ENCODE peak calls at places on chromosomes 5 and 9, in ten cellular contexts. One of them, this sample, is unnamed.

GRCh38 chr9:104993291-104993963 is 65.5 kb upstream of the ABCA1 start:
- DNase-seq in MM.1S: no peak
- DNase-seq in heart left ventricle: peak; percentile 94
- DNase-seq in fibroblast of lung: peak; percentile 91
- DNase-seq in adipocyte: peak; percentile 49
- DNase-seq in GM23248: peak; percentile 85
- DNase-seq in tibial nerve: peak; percentile 65
- DNase-seq in cardiac muscle cell: peak; percentile 91
- DNase-seq in bronchial epithelial cell: no peak
- DNase-seq in kidney epithelial cell: no peak
- DNase-seq in this sample: peak; percentile 87

GRCh38 chr5:1187234-1187949 is 14.0 kb upstream of the SLC6A19 start:
- DNase-seq in heart left ventricle: no peak
- DNase-seq in fibroblast of lung: no peak
- DNase-seq in GM23248: no peak
- DNase-seq in kidney epithelial cell: no peak
- DNase-seq in adipocyte: no peak
- DNase-seq in bronchial epithelial cell: no peak
- DNase-seq in cardiac muscle cell: no peak
- DNase-seq in MM.1S: no peak
- DNase-seq in tibial nerve: no peak
- DNase-seq in this sample: peak; percentile 4

GRCh38 chr9:114348261-114348905 is 18.7 kb downstream of the ORM2 start:
- DNase-seq in kidney epithelial cell: no peak
- DNase-seq in MM.1S: no peak
- DNase-seq in adipocyte: no peak
- DNase-seq in bronchial epithelial cell: no peak
- DNase-seq in GM23248: no peak
- DNase-seq in heart left ventricle: no peak
- DNase-seq in fibroblast of lung: no peak
- DNase-seq in cardiac muscle cell: no peak
- DNase-seq in tibial nerve: no peak
- DNase-seq in this sample: no peak

GRCh38 chr9:35842020-35842745 is 13.2 kb downstream of the TMEM8B start:
- DNase-seq in kidney epithelial cell: no peak
- DNase-seq in heart left ventricle: no peak
- DNase-seq in bronchial epithelial cell: no peak
- DNase-seq in adipocyte: no peak
- DNase-seq in fibroblast of lung: no peak
- DNase-seq in tibial nerve: no peak
- DNase-seq in GM23248: peak; percentile 50
- DNase-seq in MM.1S: no peak
- DNase-seq in cardiac muscle cell: no peak
- DNase-seq in this sample: no peak

GRCh38 chr5:39256472-39256871 is 37.1 kb upstream of the FYB1 start:
- DNase-seq in tibial nerve: no peak
- DNase-seq in bronchial epithelial cell: peak; percentile 97
- DNase-seq in fibroblast of lung: peak; percentile 78
- DNase-seq in MM.1S: no peak
- DNase-seq in heart left ventricle: no peak
- DNase-seq in GM23248: peak; percentile 89
- DNase-seq in adipocyte: peak; percentile 82
- DNase-seq in cardiac muscle cell: peak; percentile 70
- DNase-seq in kidney epithelial cell: peak; percentile 68
- DNase-seq in this sample: no peak

GRCh38 chr5:128349044-128349629 is 188.9 kb downstream of the FBN2 start:
- DNase-seq in bronchial epithelial cell: peak; percentile 96
- DNase-seq in kidney epithelial cell: peak; percentile 16
- DNase-seq in GM23248: no peak
- DNase-seq in adipocyte: no peak
- DNase-seq in cardiac muscle cell: no peak
- DNase-seq in MM.1S: no peak
- DNase-seq in fibroblast of lung: peak; percentile 31
- DNase-seq in heart left ventricle: no peak
- DNase-seq in tibial nerve: no peak
- DNase-seq in this sample: no peak

GRCh38 chr5:173310861-173311515 is 17.2 kb downstream of the STC2 start:
- DNase-seq in tibial nerve: no peak
- DNase-seq in fibroblast of lung: peak; percentile 46
- DNase-seq in cardiac muscle cell: peak; percentile 81
- DNase-seq in GM23248: peak; percentile 63
- DNase-seq in adipocyte: peak; percentile 62
- DNase-seq in kidney epithelial cell: no peak
- DNase-seq in MM.1S: no peak
- DNase-seq in bronchial epithelial cell: no peak
- DNase-seq in heart left ventricle: peak; percentile 62
- DNase-seq in this sample: no peak

GRCh38 chr9:118271331-118271730 is 567.1 kb downstream of the TLR4 start:
- DNase-seq in kidney epithelial cell: no peak
- DNase-seq in fibroblast of lung: peak; percentile 47
- DNase-seq in cardiac muscle cell: no peak
- DNase-seq in adipocyte: no peak
- DNase-seq in GM23248: no peak
- DNase-seq in heart left ventricle: no peak
- DNase-seq in tibial nerve: no peak
- DNase-seq in bronchial epithelial cell: no peak
- DNase-seq in MM.1S: no peak
- DNase-seq in this sample: no peak

GRCh38 chr9:93286252-93287188 is 102.6 kb downstream of the WNK2 start:
- DNase-seq in bronchial epithelial cell: no peak
- DNase-seq in GM23248: no peak
- DNase-seq in fibroblast of lung: no peak
- DNase-seq in MM.1S: peak; percentile 95
- DNase-seq in kidney epithelial cell: no peak
- DNase-seq in tibial nerve: no peak
- DNase-seq in heart left ventricle: no peak
- DNase-seq in adipocyte: no peak
- DNase-seq in cardiac muscle cell: no peak
- DNase-seq in this sample: no peak

GRCh38 chr9:93287189-93287552 is 103.2 kb downstream of the WNK2 start:
- DNase-seq in tibial nerve: no peak
- DNase-seq in adipocyte: no peak
- DNase-seq in cardiac muscle cell: no peak
- DNase-seq in bronchial epithelial cell: no peak
- DNase-seq in MM.1S: no peak
- DNase-seq in heart left ventricle: no peak
- DNase-seq in fibroblast of lung: no peak
- DNase-seq in kidney epithelial cell: no peak
- DNase-seq in GM23248: no peak
- DNase-seq in this sample: no peak

GRCh38 chr9:93287593-93287992 is 103.7 kb downstream of the WNK2 start:
- DNase-seq in kidney epithelial cell: no peak
- DNase-seq in GM23248: no peak
- DNase-seq in bronchial epithelial cell: no peak
- DNase-seq in MM.1S: no peak
- DNase-seq in fibroblast of lung: no peak
- DNase-seq in tibial nerve: no peak
- DNase-seq in heart left ventricle: no peak
- DNase-seq in cardiac muscle cell: no peak
- DNase-seq in adipocyte: no peak
- DNase-seq in this sample: no peak

GRCh38 chr9:93288891-93289883 is 105.2 kb downstream of the WNK2 start:
- DNase-seq in heart left ventricle: no peak
- DNase-seq in tibial nerve: no peak
- DNase-seq in cardiac muscle cell: peak; percentile 45
- DNase-seq in bronchial epithelial cell: peak; percentile 65
- DNase-seq in fibroblast of lung: peak; percentile 50
- DNase-seq in adipocyte: peak; percentile 43
- DNase-seq in MM.1S: no peak
- DNase-seq in GM23248: peak; percentile 60
- DNase-seq in kidney epithelial cell: peak; percentile 76
- DNase-seq in this sample: no peak

DNA sequence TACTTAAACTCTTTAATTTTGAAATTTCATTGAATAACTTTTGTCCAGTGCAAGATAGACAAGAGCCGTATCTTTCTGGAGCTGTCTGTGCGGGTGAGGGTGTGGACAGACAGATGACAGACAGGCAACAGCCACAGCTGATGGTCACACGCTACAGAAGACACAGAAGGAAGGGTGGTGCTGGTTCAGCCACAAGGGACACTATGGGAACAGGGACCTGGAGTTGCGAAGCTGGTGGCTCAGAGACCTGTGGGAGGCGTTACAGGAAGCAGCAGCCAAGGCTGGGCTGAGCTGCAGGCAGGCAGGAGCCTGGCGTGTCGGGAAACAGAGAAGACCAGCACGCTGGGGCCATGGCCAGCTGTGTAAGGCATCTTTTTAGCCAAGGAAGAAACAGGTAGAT is 104.4 kb downstream of the WNK2 start:
- DNase-seq in fibroblast of lung: no peak
- DNase-seq in GM23248: no peak
- DNase-seq in bronchial epithelial cell: no peak
- DNase-seq in tibial nerve: no peak
- DNase-seq in adipocyte: no peak
- DNase-seq in kidney epithelial cell: no peak
- DNase-seq in cardiac muscle cell: no peak
- DNase-seq in heart left ventricle: no peak
- DNase-seq in MM.1S: no peak
- DNase-seq in this sample: no peak
- H3K36me3 ChIP-seq in fibroblast of lung: no peaks in the 10 kb centered on the region
- H3K36me3 ChIP-seq in GM23248: no peaks in the 10 kb centered on the region
- H3K36me3 ChIP-seq in bronchial epithelial cell: no peaks in the 10 kb centered on the region
- H3K36me3 ChIP-seq in tibial nerve: no peaks in the 10 kb centered on the region
- H3K36me3 ChIP-seq in adipocyte: no peaks in the 10 kb centered on the region
- H3K36me3 ChIP-seq in kidney epithelial cell: no peaks in the 10 kb centered on the region
- H3K36me3 ChIP-seq in cardiac muscle cell: no peaks in the 10 kb centered on the region
- H3K36me3 ChIP-seq in heart left ventricle: peaks cover 4% of the 10 kb centered on the region
- H3K36me3 ChIP-seq in MM.1S: no peaks in the 10 kb centered on the region
- H3K36me3 ChIP-seq in this sample: no peaks in the 10 kb centered on the region

DNA sequence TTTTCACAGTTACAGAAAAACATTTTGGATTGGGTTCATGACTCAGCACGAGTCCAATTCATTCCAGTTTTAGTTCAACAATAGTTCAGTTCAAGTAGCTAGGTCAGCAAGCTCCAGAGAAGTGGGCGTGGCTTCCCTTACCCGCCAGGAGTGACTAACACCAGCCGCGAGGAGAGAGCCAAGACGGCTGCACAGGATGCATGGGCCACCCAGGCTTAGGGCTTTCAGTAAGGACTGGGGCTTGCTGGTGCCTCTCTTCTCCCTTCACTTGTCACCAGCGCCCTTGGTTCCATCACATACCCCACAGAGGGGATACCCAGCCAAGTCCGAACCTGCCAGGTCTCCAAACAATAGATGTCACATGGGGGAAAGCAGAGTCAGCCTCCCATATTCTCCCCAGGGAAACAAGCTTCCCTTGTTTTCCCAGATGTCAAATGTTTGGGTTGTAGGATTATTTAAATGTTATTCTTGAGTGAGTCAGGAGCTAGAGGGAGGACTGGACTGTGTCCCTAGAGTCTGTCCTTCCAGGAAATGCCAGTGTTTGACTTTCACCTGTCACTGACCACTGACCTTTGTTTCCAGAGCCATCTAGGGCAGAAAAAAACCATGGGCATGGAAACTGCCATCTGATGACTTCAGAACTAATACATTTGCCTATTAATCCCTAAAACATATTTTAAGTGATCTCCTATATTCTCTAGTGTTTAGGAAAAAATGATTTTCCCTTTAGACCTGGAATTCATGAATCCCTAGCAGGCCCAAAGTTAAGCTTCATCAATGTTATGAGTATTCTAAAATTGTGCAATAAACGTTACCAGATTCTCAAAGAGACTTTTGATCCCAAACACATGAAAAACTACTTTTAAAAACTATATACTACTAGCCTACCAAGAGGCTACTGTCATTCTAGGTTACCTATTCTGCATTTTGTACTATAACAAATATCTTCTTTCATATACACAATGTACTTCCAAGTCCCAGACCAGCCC is 51.9 kb downstream of the NIPAL4 start:
- DNase-seq in tibial nerve: peak; percentile 92
- DNase-seq in MM.1S: no peak
- DNase-seq in cardiac muscle cell: peak; percentile 98
- DNase-seq in GM23248: peak; percentile 99
- DNase-seq in fibroblast of lung: peak; percentile 98
- DNase-seq in heart left ventricle: peak; percentile 95
- DNase-seq in kidney epithelial cell: peak; percentile 92
- DNase-seq in bronchial epithelial cell: peak; percentile 89
- DNase-seq in adipocyte: peak; percentile 97
- DNase-seq in this sample: peak; percentile 86
- H3K36me3 ChIP-seq in tibial nerve: no peaks in the 10 kb centered on the region
- H3K36me3 ChIP-seq in MM.1S: no peaks in the 10 kb centered on the region
- H3K36me3 ChIP-seq in cardiac muscle cell: no peaks in the 10 kb centered on the region
- H3K36me3 ChIP-seq in GM23248: no peaks in the 10 kb centered on the region
- H3K36me3 ChIP-seq in fibroblast of lung: peaks cover 2% of the 10 kb centered on the region
- H3K36me3 ChIP-seq in heart left ventricle: peaks cover 57% of the 10 kb centered on the region
- H3K36me3 ChIP-seq in kidney epithelial cell: peaks cover 1% of the 10 kb centered on the region
- H3K36me3 ChIP-seq in bronchial epithelial cell: no peaks in the 10 kb centered on the region
- H3K36me3 ChIP-seq in adipocyte: no peaks in the 10 kb centered on the region
- H3K36me3 ChIP-seq in this sample: peaks cover 4% of the 10 kb centered on the region

GRCh38 chr5:174680901-174681565 is 43.3 kb upstream of the MSX2 start:
- DNase-seq in kidney epithelial cell: no peak
- DNase-seq in GM23248: no peak
- DNase-seq in adipocyte: no peak
- DNase-seq in bronchial epithelial cell: no peak
- DNase-seq in heart left ventricle: no peak
- DNase-seq in tibial nerve: no peak
- DNase-seq in cardiac muscle cell: no peak
- DNase-seq in MM.1S: no peak
- DNase-seq in fibroblast of lung: no peak
- DNase-seq in this sample: no peak

GRCh38 chr5:174675916-174676315 is 48.5 kb upstream of the MSX2 start:
- DNase-seq in tibial nerve: no peak
- DNase-seq in GM23248: no peak
- DNase-seq in bronchial epithelial cell: no peak
- DNase-seq in fibroblast of lung: no peak
- DNase-seq in cardiac muscle cell: no peak
- DNase-seq in heart left ventricle: no peak
- DNase-seq in MM.1S: no peak
- DNase-seq in adipocyte: no peak
- DNase-seq in kidney epithelial cell: no peak
- DNase-seq in this sample: no peak

DNA sequence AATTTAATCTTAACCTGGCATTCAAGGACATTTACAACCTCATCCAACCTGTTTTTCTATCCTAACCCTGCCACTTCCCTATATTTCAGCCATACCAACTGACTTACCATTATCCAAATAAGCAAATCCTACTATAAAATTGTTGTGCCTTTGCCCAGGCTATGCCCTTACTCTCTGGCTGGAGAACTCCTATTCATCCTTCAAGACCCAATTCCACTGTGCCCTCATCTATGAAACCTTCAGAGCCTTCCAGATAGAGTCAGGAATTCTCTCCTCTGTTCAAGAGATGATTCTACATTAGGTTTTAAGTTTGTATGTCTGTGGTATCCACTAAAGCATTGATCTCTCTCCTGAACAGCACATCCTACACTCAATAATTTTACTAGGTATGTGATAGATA is 46.3 kb upstream of the MSX2 start:
- DNase-seq in cardiac muscle cell: no peak
- DNase-seq in heart left ventricle: no peak
- DNase-seq in tibial nerve: no peak
- DNase-seq in MM.1S: no peak
- DNase-seq in bronchial epithelial cell: no peak
- DNase-seq in adipocyte: no peak
- DNase-seq in GM23248: no peak
- DNase-seq in fibroblast of lung: no peak
- DNase-seq in kidney epithelial cell: no peak
- DNase-seq in this sample: no peak
- H3K36me3 ChIP-seq in cardiac muscle cell: no peaks in the 10 kb centered on the region
- H3K36me3 ChIP-seq in heart left ventricle: no peaks in the 10 kb centered on the region
- H3K36me3 ChIP-seq in tibial nerve: no peaks in the 10 kb centered on the region
- H3K36me3 ChIP-seq in MM.1S: no peaks in the 10 kb centered on the region
- H3K36me3 ChIP-seq in bronchial epithelial cell: no peaks in the 10 kb centered on the region
- H3K36me3 ChIP-seq in adipocyte: no peaks in the 10 kb centered on the region
- H3K36me3 ChIP-seq in GM23248: no peaks in the 10 kb centered on the region
- H3K36me3 ChIP-seq in fibroblast of lung: no peaks in the 10 kb centered on the region
- H3K36me3 ChIP-seq in kidney epithelial cell: no peaks in the 10 kb centered on the region
- H3K36me3 ChIP-seq in this sample: no peaks in the 10 kb centered on the region

GRCh38 chr5:83914199-83914598 is 193.5 kb upstream of the HAPLN1 start:
- DNase-seq in GM23248: peak; percentile 12
- DNase-seq in heart left ventricle: no peak
- DNase-seq in bronchial epithelial cell: no peak
- DNase-seq in tibial nerve: no peak
- DNase-seq in kidney epithelial cell: no peak
- DNase-seq in cardiac muscle cell: peak; percentile 67
- DNase-seq in adipocyte: no peak
- DNase-seq in fibroblast of lung: peak; percentile 75
- DNase-seq in MM.1S: no peak
- DNase-seq in this sample: no peak
- H3K36me3 ChIP-seq in GM23248: no peaks in the 10 kb centered on the region
- H3K36me3 ChIP-seq in heart left ventricle: no peaks in the 10 kb centered on the region
- H3K36me3 ChIP-seq in bronchial epithelial cell: no peaks in the 10 kb centered on the region
- H3K36me3 ChIP-seq in tibial nerve: no peaks in the 10 kb centered on the region
- H3K36me3 ChIP-seq in kidney epithelial cell: no peaks in the 10 kb centered on the region
- H3K36me3 ChIP-seq in cardiac muscle cell: no peaks in the 10 kb centered on the region
- H3K36me3 ChIP-seq in adipocyte: no peaks in the 10 kb centered on the region
- H3K36me3 ChIP-seq in fibroblast of lung: no peaks in the 10 kb centered on the region
- H3K36me3 ChIP-seq in MM.1S: no peaks in the 10 kb centered on the region
- H3K36me3 ChIP-seq in this sample: no peaks in the 10 kb centered on the region